ENCODE peak calls at places on chromosome 21, in seven cellular contexts. C is NCI-H510A; Q is HEK293T; L is anterior cingulate cortex; U is activated CD4-positive, alpha-beta memory T cell treated with anti-CD3 and anti-CD28 coated beads for 36 hours; B is right cardiac atrium; S is M059J. P is an unnamed sample.

GRCh38 chr21:37257526-37257966 is 9.6 kb downstream of the VPS26C start:
- DNase-seq in B (peak), Q (no peak), U (no peak), L (no peak), S (peak), C (no peak), P (peak)

GRCh38 chr21:26845066-26845749 is at the start of gene ADAMTS1:
- DNase-seq in S (peak), C (no peak), B (peak), U (peak), L (peak), Q (peak), P (peak)

GRCh38 chr21:31298618-31299269 is 45.3 kb downstream of the TIAM1 start:
- DNase-seq in U (no peak), B (no peak), C (no peak), L (no peak), S (no peak), Q (no peak), P (no peak)

GRCh38 chr21:46057111-46057709 is 40.7 kb upstream of the COL6A2 start:
- DNase-seq in S (no peak), L (no peak), C (no peak), Q (no peak), B (peak), U (no peak), P (no peak)

GRCh38 chr21:31554511-31555022 is 104.9 kb upstream of the SOD1 start:
- DNase-seq in Q (no peak), C (no peak), B (no peak), U (peak), L (no peak), S (no peak), P (no peak)

GRCh38 chr21:46392921-46393320 is 65.8 kb upstream of the DIP2A start:
- DNase-seq in L (no peak), U (no peak), S (no peak), B (peak), Q (no peak), C (no peak), P (no peak)

GRCh38 chr21:15221799-15222386 is 157.1 kb upstream of the NRIP1 start:
- DNase-seq in S (peak), C (no peak), U (peak), B (peak), Q (no peak), L (no peak), P (no peak)

GRCh38 chr21:36754241-36754881 is 55.4 kb downstream of the SIM2 start:
- DNase-seq in Q (no peak), C (no peak), L (no peak), B (no peak), U (no peak), S (no peak), P (no peak)

GRCh38 chr21:32370971-32371766 is 21.6 kb downstream of the URB1 start:
- DNase-seq in U (no peak), C (no peak), L (no peak), B (no peak), Q (no peak), S (no peak), P (no peak)

GRCh38 chr21:44506279-44507255 is 33.4 kb downstream of the KRTAP10-1 start:
- DNase-seq in C (no peak), S (no peak), U (no peak), Q (no peak), L (no peak), B (peak), P (no peak)

GRCh38 chr21:34186119-34186719 is 112.8 kb downstream of the MRPS6 start:
- DNase-seq in B (peak), S (no peak), U (no peak), L (no peak), C (no peak), Q (no peak), P (no peak)

GRCh38 chr21:41322496-41323382 is 6.1 kb downstream of the FAM3B start:
- DNase-seq in Q (no peak), B (no peak), L (no peak), S (no peak), U (no peak), C (peak), P (no peak)

GRCh38 chr21:20997633-20998455 is at the start of gene NCAM2:
- DNase-seq in L (peak), C (peak), U (peak), Q (peak), S (peak), B (peak), P (no peak)

GRCh38 chr21:17925900-17926299 is 106.7 kb upstream of the C21orf91 start:
- DNase-seq in U (no peak), Q (no peak), S (peak), B (no peak), L (no peak), C (no peak), P (peak)

GRCh38 chr21:33212159-33212851 is 17.4 kb upstream of the IFNAR2 start:
- DNase-seq in S (no peak), Q (no peak), L (peak), C (no peak), U (no peak), B (no peak), P (no peak)

GRCh38 chr21:33185852-33186251 is 43.9 kb upstream of the IFNAR2 start:
- DNase-seq in C (no peak), B (no peak), Q (no peak), U (no peak), S (no peak), L (no peak), P (no peak)

GRCh38 chr21:46052703-46053651 is 44.9 kb upstream of the COL6A2 start:
- DNase-seq in C (no peak), Q (no peak), L (no peak), S (peak), B (no peak), U (peak), P (no peak)